ENCODE peak calls at places on chromosomes 16 and 17, in nine cellular contexts. H is NCI-H1092; G is glutamatergic neuron; W is activated CD4-positive, alpha-beta memory T cell treated with anti-CD3 and anti-CD28 coated beads, Interleukin-2, amount 10 ng/mL, durations not matched to agents 7 days and 5 days; J is T-helper 1 cell; A is GM13977; E is hippocampal formation; C is HCEC 1CT; F is left cardiac atrium. K is an unnamed sample.
A peak's percentile ranks its signal among the peaks of the same experiment; 100 is the strongest.

GRCh38 chr16:72203401-72203800 is 31.4 kb upstream of the PMFBP1 start:
- DNase-seq in H (no peak), G (no peak), W (peak; percentile 63), J (peak; percentile 76), A (peak; percentile 43), E (no peak), C (peak; percentile 58), F (no peak), K (no peak)

GRCh38 chr17:34755981-34756669 is 176.7 kb downstream of the TMEM132E start:
- DNase-seq in H (no peak), G (no peak), W (no peak), J (no peak), A (no peak), E (no peak), C (no peak), F (no peak), K (no peak)

GRCh38 chr16:14125030-14125681 is 54.0 kb downstream of the MRTFB start:
- DNase-seq in H (no peak), G (no peak), W (no peak), J (no peak), A (no peak), E (no peak), C (no peak), F (no peak), K (no peak)

GRCh38 chr17:12113156-12113555 is 92.5 kb downstream of the MAP2K4 start:
- DNase-seq in H (no peak), G (no peak), W (no peak), J (no peak), A (no peak), E (no peak), C (no peak), F (no peak), K (no peak)

GRCh38 chr17:64777413-64778101 is 115.5 kb upstream of the SMURF2 start:
- DNase-seq in H (peak; percentile 51), G (no peak), W (no peak), J (no peak), A (no peak), E (peak; percentile 42), C (peak; percentile 2), F (peak; percentile 38), K (no peak)

GRCh38 chr17:9802701-9803100 is 11.3 kb upstream of the DHRS7C start:
- DNase-seq in H (no peak), G (no peak), W (no peak), J (no peak), A (no peak), E (no peak), C (no peak), F (no peak), K (no peak)

GRCh38 chr16:24989417-24989978 is 25.7 kb downstream of the ARHGAP17 start:
- DNase-seq in H (no peak), G (no peak), W (no peak), J (no peak), A (no peak), E (no peak), C (no peak), F (no peak), K (no peak)

GRCh38 chr16:80466024-80466986 is 74.5 kb upstream of the DYNLRB2 start:
- DNase-seq in H (peak; percentile 14), G (peak; percentile 74), W (peak; percentile 64), J (peak; percentile 51), A (peak; percentile 58), E (peak; percentile 8), C (no peak), F (peak; percentile 65), K (peak; percentile 59)

GRCh38 chr16:57541754-57542435 is 548 bp upstream of the ADGRG5 start:
- DNase-seq in H (no peak), G (no peak), W (peak; percentile 15), J (no peak), A (no peak), E (no peak), C (no peak), F (peak; percentile 13), K (no peak)

GRCh38 chr16:31502981-31503380 is 5.2 kb downstream of the RUSF1 start:
- DNase-seq in H (no peak), G (no peak), W (no peak), J (no peak), A (no peak), E (no peak), C (no peak), F (no peak), K (no peak)

GRCh38 chr17:17050346-17051345 is 8.4 kb downstream of the MPRIP start:
- DNase-seq in H (no peak), G (peak; percentile 9), W (no peak), J (no peak), A (no peak), E (no peak), C (no peak), F (no peak), K (no peak)

GRCh38 chr16:10992797-10993196 is 48.4 kb downstream of the CLEC16A start:
- DNase-seq in H (no peak), G (no peak), W (peak; percentile 58), J (no peak), A (no peak), E (no peak), C (peak; percentile 92), F (peak; percentile 46), K (no peak)

GRCh38 chr17:29151567-29151966 is 28.6 kb downstream of the MYO18A start:
- DNase-seq in H (no peak), G (no peak), W (no peak), J (no peak), A (no peak), E (peak; percentile 30), C (peak; percentile 38), F (no peak), K (peak; percentile 39)

GRCh38 chr16:64952177-64952576 is 169.7 kb downstream of the CDH11 start:
- DNase-seq in H (no peak), G (no peak), W (no peak), J (no peak), A (no peak), E (no peak), C (peak; percentile 84), F (no peak), K (no peak)

GRCh38 chr16:81889896-81890634 is 111.0 kb downstream of the PLCG2 start:
- DNase-seq in H (peak; percentile 39), G (peak; percentile 62), W (peak; percentile 70), J (peak; percentile 56), A (peak; percentile 69), E (peak; percentile 16), C (peak; percentile 51), F (no peak), K (peak; percentile 10)

GRCh38 chr17:2723505-2723996 is 12.0 kb upstream of the CLUH start:
- DNase-seq in H (no peak), G (peak; percentile 59), W (no peak), J (no peak), A (no peak), E (no peak), C (no peak), F (no peak), K (no peak)

GRCh38 chr16:30958164-30959083 is 870 bp downstream of the SETD1A start:
- DNase-seq in H (peak; percentile 61), G (peak; percentile 77), W (no peak), J (no peak), A (peak; percentile 90), E (no peak), C (peak; percentile 65), F (peak; percentile 63), K (peak; percentile 67)

GRCh38 chr16:35352431-35352830 is 1893.0 kb downstream of the TP53TG3F start:
- DNase-seq in H (no peak), G (no peak), W (no peak), J (no peak), A (no peak), E (no peak), C (no peak), F (no peak), K (no peak)

GRCh38 chr17:43907425-43907981 is at the start of gene MPP2:
- DNase-seq in H (no peak), G (peak; percentile 94), W (peak; percentile 37), J (peak; percentile 33), A (peak; percentile 64), E (peak; percentile 74), C (peak; percentile 64), F (peak; percentile 70), K (no peak)

GRCh38 chr17:52134641-52135040 is 23.9 kb downstream of the CA10 start:
- DNase-seq in H (no peak), G (no peak), W (no peak), J (no peak), A (no peak), E (no peak), C (no peak), F (no peak), K (no peak)

GRCh38 chr17:4849011-4849536 is 15.9 kb downstream of the MINK1 start:
- DNase-seq in H (no peak), G (no peak), W (no peak), J (no peak), A (no peak), E (no peak), C (no peak), F (no peak), K (no peak)

GRCh38 chr17:60258313-60258712 is 108.5 kb downstream of the CA4 start:
- DNase-seq in H (no peak), G (no peak), W (no peak), J (no peak), A (no peak), E (no peak), C (no peak), F (no peak), K (no peak)

GRCh38 chr17:17950347-17950746 is 21.9 kb downstream of the TOM1L2 start:
- DNase-seq in H (no peak), G (no peak), W (no peak), J (no peak), A (no peak), E (no peak), C (no peak), F (no peak), K (no peak)

GRCh38 chr17:2346475-2346874 is 9.2 kb downstream of the SGSM2 start:
- DNase-seq in H (no peak), G (no peak), W (no peak), J (no peak), A (no peak), E (no peak), C (no peak), F (no peak), K (no peak)

GRCh38 chr16:8712589-8713361 is 38.4 kb downstream of the ABAT start:
- DNase-seq in H (peak; percentile 85), G (peak; percentile 71), W (no peak), J (no peak), A (no peak), E (peak; percentile 42), C (no peak), F (no peak), K (no peak)

GRCh38 chr16:30567991-30568638 is 3.4 kb downstream of the ZNF688 start:
- DNase-seq in H (no peak), G (no peak), W (peak; percentile 67), J (peak; percentile 86), A (peak; percentile 76), E (no peak), C (peak; percentile 89), F (no peak), K (no peak)

GRCh38 chr17:77602883-77603640 is 355.4 kb upstream of the TNRC6C start:
- DNase-seq in H (no peak), G (no peak), W (peak; percentile 9), J (no peak), A (no peak), E (no peak), C (no peak), F (no peak), K (no peak)

GRCh38 chr17:63519972-63520882 is 2.9 kb upstream of the KCNH6 start:
- DNase-seq in H (peak; percentile 96), G (no peak), W (no peak), J (no peak), A (no peak), E (no peak), C (no peak), F (no peak), K (no peak)

GRCh38 chr17:47966079-47966519 is 4.8 kb upstream of the CDK5RAP3 start:
- DNase-seq in H (no peak), G (no peak), W (no peak), J (no peak), A (no peak), E (no peak), C (no peak), F (no peak), K (no peak)

GRCh38 chr16:2748757-2749455 is 3.5 kb upstream of the SRRM2 start:
- DNase-seq in H (peak; percentile 57), G (no peak), W (no peak), J (no peak), A (no peak), E (no peak), C (no peak), F (no peak), K (no peak)

GRCh38 chr17:31369266-31369665 is 22.2 kb upstream of the RAB11FIP4 start:
- DNase-seq in H (no peak), G (no peak), W (no peak), J (no peak), A (no peak), E (no peak), C (no peak), F (no peak), K (no peak)